ENCODE peak calls at places on chromosomes 5 and 9, in five cellular contexts. A, X, V, Z and C are unnamed samples.

GRCh38 chr5:42605490-42605889 is 151.1 kb upstream of the CCDC152 start:
- DNase-seq in V (no peak), Z (no peak), A (no peak), X (no peak), C (peak; percentile 6)

GRCh38 chr5:149922950-149923349 is 21.6 kb downstream of the PDE6A start:
- DNase-seq in A (no peak), X (no peak), Z (no peak), V (no peak), C (no peak)

GRCh38 chr5:94627191-94627590 is 8.7 kb downstream of the SLF1 start:
- DNase-seq in V (no peak), Z (no peak), A (no peak), X (no peak), C (no peak)

GRCh38 chr9:136366826-136367225 is 3.3 kb upstream of the DNLZ start:
- DNase-seq in X (no peak), Z (no peak), V (no peak), A (no peak), C (no peak)

GRCh38 chr5:147539053-147539452 is 29.2 kb upstream of the DPYSL3 start:
- DNase-seq in A (no peak), Z (no peak), X (no peak), V (no peak), C (peak; percentile 24)

GRCh38 chr5:78757269-78758053 is 108.9 kb upstream of the LHFPL2 start:
- DNase-seq in A (no peak), X (no peak), Z (no peak), V (no peak), C (peak; percentile 42)

GRCh38 chr9:87878930-87879603 is 3.6 kb upstream of the SPATA31E1 start:
- DNase-seq in X (no peak), V (no peak), Z (no peak), A (no peak), C (no peak)

GRCh38 chr9:87267701-87268100 is 230.0 kb upstream of the DAPK1 start:
- DNase-seq in X (no peak), A (no peak), V (no peak), Z (no peak), C (no peak)

GRCh38 chr9:37963936-37964739 is 60.2 kb upstream of the SLC25A51 start:
- DNase-seq in A (peak; percentile 48), V (no peak), Z (no peak), X (peak; percentile 87), C (peak; percentile 95)

GRCh38 chr5:73596705-73597328 is 29.2 kb upstream of the ARHGEF28 start:
- DNase-seq in Z (no peak), V (peak; percentile 41), X (no peak), A (peak; percentile 16), C (peak; percentile 78)

GRCh38 chr9:133290751-133291302 is 15.8 kb upstream of the ABO start:
- DNase-seq in Z (no peak), V (no peak), A (no peak), X (no peak), C (peak; percentile 25)

GRCh38 chr5:40217509-40217908 is 462.2 kb upstream of the PTGER4 start:
- DNase-seq in X (no peak), Z (no peak), V (no peak), A (no peak), C (no peak)

GRCh38 chr9:112717669-112718331 is at the start of gene INIP:
- DNase-seq in Z (peak; percentile 97), A (peak; percentile 91), X (peak; percentile 98), V (peak; percentile 96), C (peak; percentile 98)